ENCODE peak calls at places on chromosomes 5 and 9, in four cellular contexts. One of them, this sample, is unnamed.

GRCh38 chr5:56449071-56449470 is 215.9 kb upstream of the ANKRD55 start:
- DNase-seq in HCT116: no peak
- DNase-seq in endothelial cell: no peak
- DNase-seq in activated T-helper 1 cell treated with anti-CD3 and anti-CD28 coated beads, Interleukin-12 subunit alpha, Interleukin-12 subunit beta, Interleukin-2, Interleukin-4 antibody, amounts not matched to agents 30 ng/mL and 10 ng/mL and 1 ng/mL, durations not matched to agents 14 hours and 24 hours and 36 hours: no peak
- DNase-seq in this sample: no peak

GRCh38 chr9:121197135-121197534 is 4.5 kb downstream of the RAB14 start:
- DNase-seq in HCT116: no peak
- DNase-seq in endothelial cell: no peak
- DNase-seq in activated T-helper 1 cell treated with anti-CD3 and anti-CD28 coated beads, Interleukin-12 subunit alpha, Interleukin-12 subunit beta, Interleukin-2, Interleukin-4 antibody, amounts not matched to agents 30 ng/mL and 10 ng/mL and 1 ng/mL, durations not matched to agents 14 hours and 24 hours and 36 hours: no peak
- DNase-seq in this sample: no peak

GRCh38 chr5:122789461-122790171 is 14.7 kb downstream of the SNX2 start:
- DNase-seq in HCT116: no peak
- DNase-seq in endothelial cell: no peak
- DNase-seq in activated T-helper 1 cell treated with anti-CD3 and anti-CD28 coated beads, Interleukin-12 subunit alpha, Interleukin-12 subunit beta, Interleukin-2, Interleukin-4 antibody, amounts not matched to agents 30 ng/mL and 10 ng/mL and 1 ng/mL, durations not matched to agents 14 hours and 24 hours and 36 hours: no peak
- DNase-seq in this sample: no peak

GRCh38 chr5:137141779-137142178 is 357.3 kb downstream of the SPOCK1 start:
- DNase-seq in HCT116: no peak
- DNase-seq in endothelial cell: no peak
- DNase-seq in activated T-helper 1 cell treated with anti-CD3 and anti-CD28 coated beads, Interleukin-12 subunit alpha, Interleukin-12 subunit beta, Interleukin-2, Interleukin-4 antibody, amounts not matched to agents 30 ng/mL and 10 ng/mL and 1 ng/mL, durations not matched to agents 14 hours and 24 hours and 36 hours: no peak
- DNase-seq in this sample: no peak

GRCh38 chr9:93589688-93590087 is 13.3 kb downstream of the PHF2 start:
- DNase-seq in HCT116: no peak
- DNase-seq in endothelial cell: no peak
- DNase-seq in activated T-helper 1 cell treated with anti-CD3 and anti-CD28 coated beads, Interleukin-12 subunit alpha, Interleukin-12 subunit beta, Interleukin-2, Interleukin-4 antibody, amounts not matched to agents 30 ng/mL and 10 ng/mL and 1 ng/mL, durations not matched to agents 14 hours and 24 hours and 36 hours: no peak
- DNase-seq in this sample: no peak

GRCh38 chr5:149594206-149594895 is 13.1 kb downstream of the ARHGEF37 start:
- DNase-seq in HCT116: no peak
- DNase-seq in endothelial cell: no peak
- DNase-seq in activated T-helper 1 cell treated with anti-CD3 and anti-CD28 coated beads, Interleukin-12 subunit alpha, Interleukin-12 subunit beta, Interleukin-2, Interleukin-4 antibody, amounts not matched to agents 30 ng/mL and 10 ng/mL and 1 ng/mL, durations not matched to agents 14 hours and 24 hours and 36 hours: no peak
- DNase-seq in this sample: no peak

GRCh38 chr5:82635561-82636288 is 357.6 kb upstream of the RPS23 start:
- DNase-seq in HCT116: peak
- DNase-seq in endothelial cell: no peak
- DNase-seq in activated T-helper 1 cell treated with anti-CD3 and anti-CD28 coated beads, Interleukin-12 subunit alpha, Interleukin-12 subunit beta, Interleukin-2, Interleukin-4 antibody, amounts not matched to agents 30 ng/mL and 10 ng/mL and 1 ng/mL, durations not matched to agents 14 hours and 24 hours and 36 hours: no peak
- DNase-seq in this sample: peak

GRCh38 chr5:120446068-120446492 is 18.0 kb upstream of the PRR16 start:
- DNase-seq in HCT116: no peak
- DNase-seq in endothelial cell: no peak
- DNase-seq in activated T-helper 1 cell treated with anti-CD3 and anti-CD28 coated beads, Interleukin-12 subunit alpha, Interleukin-12 subunit beta, Interleukin-2, Interleukin-4 antibody, amounts not matched to agents 30 ng/mL and 10 ng/mL and 1 ng/mL, durations not matched to agents 14 hours and 24 hours and 36 hours: no peak
- DNase-seq in this sample: no peak

GRCh38 chr5:99605904-99606303 is 677.1 kb upstream of the CHD1 start:
- DNase-seq in HCT116: no peak
- DNase-seq in endothelial cell: no peak
- DNase-seq in activated T-helper 1 cell treated with anti-CD3 and anti-CD28 coated beads, Interleukin-12 subunit alpha, Interleukin-12 subunit beta, Interleukin-2, Interleukin-4 antibody, amounts not matched to agents 30 ng/mL and 10 ng/mL and 1 ng/mL, durations not matched to agents 14 hours and 24 hours and 36 hours: no peak
- DNase-seq in this sample: no peak

GRCh38 chr5:177301503-177302165 is 1.9 kb downstream of the RAB24 start:
- DNase-seq in HCT116: no peak
- DNase-seq in endothelial cell: no peak
- DNase-seq in activated T-helper 1 cell treated with anti-CD3 and anti-CD28 coated beads, Interleukin-12 subunit alpha, Interleukin-12 subunit beta, Interleukin-2, Interleukin-4 antibody, amounts not matched to agents 30 ng/mL and 10 ng/mL and 1 ng/mL, durations not matched to agents 14 hours and 24 hours and 36 hours: no peak
- DNase-seq in this sample: no peak

GRCh38 chr5:111656580-111656979 is 100.4 kb downstream of the NREP start:
- DNase-seq in HCT116: no peak
- DNase-seq in endothelial cell: no peak
- DNase-seq in activated T-helper 1 cell treated with anti-CD3 and anti-CD28 coated beads, Interleukin-12 subunit alpha, Interleukin-12 subunit beta, Interleukin-2, Interleukin-4 antibody, amounts not matched to agents 30 ng/mL and 10 ng/mL and 1 ng/mL, durations not matched to agents 14 hours and 24 hours and 36 hours: no peak
- DNase-seq in this sample: no peak

GRCh38 chr9:114552716-114553115 is 34.9 kb upstream of the ATP6V1G1 start:
- DNase-seq in HCT116: no peak
- DNase-seq in endothelial cell: no peak
- DNase-seq in activated T-helper 1 cell treated with anti-CD3 and anti-CD28 coated beads, Interleukin-12 subunit alpha, Interleukin-12 subunit beta, Interleukin-2, Interleukin-4 antibody, amounts not matched to agents 30 ng/mL and 10 ng/mL and 1 ng/mL, durations not matched to agents 14 hours and 24 hours and 36 hours: no peak
- DNase-seq in this sample: no peak

GRCh38 chr5:177452688-177453638 is 6.3 kb downstream of the PRR7 start:
- DNase-seq in HCT116: no peak
- DNase-seq in endothelial cell: no peak
- DNase-seq in activated T-helper 1 cell treated with anti-CD3 and anti-CD28 coated beads, Interleukin-12 subunit alpha, Interleukin-12 subunit beta, Interleukin-2, Interleukin-4 antibody, amounts not matched to agents 30 ng/mL and 10 ng/mL and 1 ng/mL, durations not matched to agents 14 hours and 24 hours and 36 hours: no peak
- DNase-seq in this sample: no peak

GRCh38 chr9:98551511-98552286 is 157.0 kb downstream of the GABBR2 start:
- DNase-seq in HCT116: no peak
- DNase-seq in endothelial cell: no peak
- DNase-seq in activated T-helper 1 cell treated with anti-CD3 and anti-CD28 coated beads, Interleukin-12 subunit alpha, Interleukin-12 subunit beta, Interleukin-2, Interleukin-4 antibody, amounts not matched to agents 30 ng/mL and 10 ng/mL and 1 ng/mL, durations not matched to agents 14 hours and 24 hours and 36 hours: no peak
- DNase-seq in this sample: no peak

GRCh38 chr5:58459860-58460726 is at the start of gene PLK2:
- DNase-seq in HCT116: peak
- DNase-seq in endothelial cell: peak
- DNase-seq in activated T-helper 1 cell treated with anti-CD3 and anti-CD28 coated beads, Interleukin-12 subunit alpha, Interleukin-12 subunit beta, Interleukin-2, Interleukin-4 antibody, amounts not matched to agents 30 ng/mL and 10 ng/mL and 1 ng/mL, durations not matched to agents 14 hours and 24 hours and 36 hours: peak
- DNase-seq in this sample: peak

GRCh38 chr9:136926749-136927148 is 17.8 kb downstream of the FBXW5 start:
- DNase-seq in HCT116: no peak
- DNase-seq in endothelial cell: no peak
- DNase-seq in activated T-helper 1 cell treated with anti-CD3 and anti-CD28 coated beads, Interleukin-12 subunit alpha, Interleukin-12 subunit beta, Interleukin-2, Interleukin-4 antibody, amounts not matched to agents 30 ng/mL and 10 ng/mL and 1 ng/mL, durations not matched to agents 14 hours and 24 hours and 36 hours: no peak
- DNase-seq in this sample: no peak

GRCh38 chr9:123775885-123776284 is 154.0 kb downstream of the DENND1A start:
- DNase-seq in HCT116: no peak
- DNase-seq in endothelial cell: no peak
- DNase-seq in activated T-helper 1 cell treated with anti-CD3 and anti-CD28 coated beads, Interleukin-12 subunit alpha, Interleukin-12 subunit beta, Interleukin-2, Interleukin-4 antibody, amounts not matched to agents 30 ng/mL and 10 ng/mL and 1 ng/mL, durations not matched to agents 14 hours and 24 hours and 36 hours: no peak
- DNase-seq in this sample: no peak

GRCh38 chr5:126499742-126500396 is 76.7 kb downstream of the GRAMD2B start:
- DNase-seq in HCT116: peak
- DNase-seq in endothelial cell: peak
- DNase-seq in activated T-helper 1 cell treated with anti-CD3 and anti-CD28 coated beads, Interleukin-12 subunit alpha, Interleukin-12 subunit beta, Interleukin-2, Interleukin-4 antibody, amounts not matched to agents 30 ng/mL and 10 ng/mL and 1 ng/mL, durations not matched to agents 14 hours and 24 hours and 36 hours: peak
- DNase-seq in this sample: no peak

GRCh38 chr5:148421661-148422060 is 37.9 kb downstream of the FBXO38 start:
- DNase-seq in HCT116: no peak
- DNase-seq in endothelial cell: no peak
- DNase-seq in activated T-helper 1 cell treated with anti-CD3 and anti-CD28 coated beads, Interleukin-12 subunit alpha, Interleukin-12 subunit beta, Interleukin-2, Interleukin-4 antibody, amounts not matched to agents 30 ng/mL and 10 ng/mL and 1 ng/mL, durations not matched to agents 14 hours and 24 hours and 36 hours: no peak
- DNase-seq in this sample: no peak

GRCh38 chr5:148910686-148911361 is 84.4 kb downstream of the ADRB2 start:
- DNase-seq in HCT116: peak
- DNase-seq in endothelial cell: no peak
- DNase-seq in activated T-helper 1 cell treated with anti-CD3 and anti-CD28 coated beads, Interleukin-12 subunit alpha, Interleukin-12 subunit beta, Interleukin-2, Interleukin-4 antibody, amounts not matched to agents 30 ng/mL and 10 ng/mL and 1 ng/mL, durations not matched to agents 14 hours and 24 hours and 36 hours: no peak
- DNase-seq in this sample: no peak

GRCh38 chr5:142748132-142748531 is 22.0 kb upstream of the ARHGAP26 start:
- DNase-seq in HCT116: no peak
- DNase-seq in endothelial cell: no peak
- DNase-seq in activated T-helper 1 cell treated with anti-CD3 and anti-CD28 coated beads, Interleukin-12 subunit alpha, Interleukin-12 subunit beta, Interleukin-2, Interleukin-4 antibody, amounts not matched to agents 30 ng/mL and 10 ng/mL and 1 ng/mL, durations not matched to agents 14 hours and 24 hours and 36 hours: no peak
- DNase-seq in this sample: no peak

GRCh38 chr5:95862636-95863382 is 40.3 kb upstream of the GLRX start:
- DNase-seq in HCT116: no peak
- DNase-seq in endothelial cell: no peak
- DNase-seq in activated T-helper 1 cell treated with anti-CD3 and anti-CD28 coated beads, Interleukin-12 subunit alpha, Interleukin-12 subunit beta, Interleukin-2, Interleukin-4 antibody, amounts not matched to agents 30 ng/mL and 10 ng/mL and 1 ng/mL, durations not matched to agents 14 hours and 24 hours and 36 hours: no peak
- DNase-seq in this sample: no peak

GRCh38 chr9:114282926-114283325 is 40.0 kb upstream of the ORM1 start:
- DNase-seq in HCT116: no peak
- DNase-seq in endothelial cell: no peak
- DNase-seq in activated T-helper 1 cell treated with anti-CD3 and anti-CD28 coated beads, Interleukin-12 subunit alpha, Interleukin-12 subunit beta, Interleukin-2, Interleukin-4 antibody, amounts not matched to agents 30 ng/mL and 10 ng/mL and 1 ng/mL, durations not matched to agents 14 hours and 24 hours and 36 hours: no peak
- DNase-seq in this sample: no peak

GRCh38 chr9:136543280-136543679 is 2.6 kb downstream of the NOTCH1 start:
- DNase-seq in HCT116: no peak
- DNase-seq in endothelial cell: no peak
- DNase-seq in activated T-helper 1 cell treated with anti-CD3 and anti-CD28 coated beads, Interleukin-12 subunit alpha, Interleukin-12 subunit beta, Interleukin-2, Interleukin-4 antibody, amounts not matched to agents 30 ng/mL and 10 ng/mL and 1 ng/mL, durations not matched to agents 14 hours and 24 hours and 36 hours: no peak
- DNase-seq in this sample: no peak

GRCh38 chr9:136679431-136679941 is 7.8 kb downstream of the AGPAT2 start:
- DNase-seq in HCT116: no peak
- DNase-seq in endothelial cell: no peak
- DNase-seq in activated T-helper 1 cell treated with anti-CD3 and anti-CD28 coated beads, Interleukin-12 subunit alpha, Interleukin-12 subunit beta, Interleukin-2, Interleukin-4 antibody, amounts not matched to agents 30 ng/mL and 10 ng/mL and 1 ng/mL, durations not matched to agents 14 hours and 24 hours and 36 hours: no peak
- DNase-seq in this sample: no peak

GRCh38 chr9:130713286-130713975 is 19.9 kb downstream of the EXOSC2 start:
- DNase-seq in HCT116: no peak
- DNase-seq in endothelial cell: peak
- DNase-seq in activated T-helper 1 cell treated with anti-CD3 and anti-CD28 coated beads, Interleukin-12 subunit alpha, Interleukin-12 subunit beta, Interleukin-2, Interleukin-4 antibody, amounts not matched to agents 30 ng/mL and 10 ng/mL and 1 ng/mL, durations not matched to agents 14 hours and 24 hours and 36 hours: no peak
- DNase-seq in this sample: no peak

GRCh38 chr5:156981481-156981880 is 18.5 kb upstream of the TIMD4 start:
- DNase-seq in HCT116: no peak
- DNase-seq in endothelial cell: no peak
- DNase-seq in activated T-helper 1 cell treated with anti-CD3 and anti-CD28 coated beads, Interleukin-12 subunit alpha, Interleukin-12 subunit beta, Interleukin-2, Interleukin-4 antibody, amounts not matched to agents 30 ng/mL and 10 ng/mL and 1 ng/mL, durations not matched to agents 14 hours and 24 hours and 36 hours: no peak
- DNase-seq in this sample: no peak

GRCh38 chr5:32852535-32852934 is 141.4 kb downstream of the NPR3 start:
- DNase-seq in HCT116: no peak
- DNase-seq in endothelial cell: no peak
- DNase-seq in activated T-helper 1 cell treated with anti-CD3 and anti-CD28 coated beads, Interleukin-12 subunit alpha, Interleukin-12 subunit beta, Interleukin-2, Interleukin-4 antibody, amounts not matched to agents 30 ng/mL and 10 ng/mL and 1 ng/mL, durations not matched to agents 14 hours and 24 hours and 36 hours: no peak
- DNase-seq in this sample: peak

GRCh38 chr9:136004712-136005111 is 43.5 kb upstream of the UBAC1 start:
- DNase-seq in HCT116: no peak
- DNase-seq in endothelial cell: no peak
- DNase-seq in activated T-helper 1 cell treated with anti-CD3 and anti-CD28 coated beads, Interleukin-12 subunit alpha, Interleukin-12 subunit beta, Interleukin-2, Interleukin-4 antibody, amounts not matched to agents 30 ng/mL and 10 ng/mL and 1 ng/mL, durations not matched to agents 14 hours and 24 hours and 36 hours: no peak
- DNase-seq in this sample: no peak